ENCODE peak calls at places on chromosomes 3 and 15, in four cellular contexts. B is AG09309, T is erythroblast, E is DMS153. U is an unnamed sample.

GRCh38 chr3:112376413-112376812 is 43.5 kb downstream of the CD200 start:
- DNase-seq in B (no peak), E (no peak), T (no peak), U (no peak)

GRCh38 chr3:190385835-190386688 is 1.9 kb upstream of the CLDN16 start:
- DNase-seq in B (peak), T (peak), E (peak), U (no peak)

GRCh38 chr15:75100679-75101078 is 77.3 kb downstream of the PPCDC start:
- DNase-seq in T (no peak), E (no peak), B (no peak), U (no peak)

GRCh38 chr15:32743411-32744145 is 25.8 kb downstream of the GREM1 start:
- DNase-seq in B (no peak), E (no peak), T (no peak), U (no peak)

GRCh38 chr3:113560845-113561623 is 28.7 kb downstream of the SIDT1 start:
- DNase-seq in E (no peak), B (no peak), T (no peak), U (no peak)

GRCh38 chr3:185332026-185332735 is 30.8 kb upstream of the MAP3K13 start:
- DNase-seq in E (peak), T (no peak), B (peak), U (peak)

GRCh38 chr3:45953536-45953935 is 10.3 kb downstream of the CXCR6 start:
- DNase-seq in E (no peak), T (no peak), B (no peak), U (no peak)

GRCh38 chr3:81602781-81603180 is 158.7 kb downstream of the GBE1 start:
- DNase-seq in B (no peak), T (no peak), E (no peak), U (no peak)

GRCh38 chr15:35289029-35289617 is 204.0 kb upstream of the NANOGP8 start:
- DNase-seq in T (peak), E (no peak), B (peak), U (peak)

GRCh38 chr3:186003610-186004009 is 65.8 kb upstream of the TRA2B start:
- DNase-seq in B (no peak), T (no peak), E (no peak), U (no peak)

GRCh38 chr3:105503191-105503593 is 136.5 kb downstream of the ALCAM start:
- DNase-seq in B (no peak), E (no peak), T (no peak), U (peak)

GRCh38 chr15:39430389-39430788 is 150.5 kb upstream of the THBS1 start:
- DNase-seq in B (no peak), E (no peak), T (no peak), U (no peak)

GRCh38 chr3:113034011-113034410 is 43.2 kb downstream of the GTPBP8 start:
- DNase-seq in E (no peak), T (no peak), B (no peak), U (no peak)

GRCh38 chr3:27357665-27358258 is 11.4 kb downstream of the NEK10 start:
- DNase-seq in E (no peak), B (no peak), T (peak), U (no peak)

GRCh38 chr3:2771193-2771592 is 339.0 kb downstream of the IL5RA start:
- DNase-seq in E (no peak), B (no peak), T (no peak), U (no peak)

GRCh38 chr15:89090791-89091666 is 2.8 kb downstream of the ABHD2 start:
- DNase-seq in E (no peak), T (peak), B (peak), U (peak)

GRCh38 chr3:42148982-42149432 is 57.9 kb downstream of the TRAK1 start:
- DNase-seq in E (no peak), B (peak), T (no peak), U (no peak)

U was measured in LNCaP clone FGC.